ENCODE peak calls at places on chromosome 13, in six cellular contexts. One of them, this sample, is unnamed.

GRCh38 chr13:100214886-100215285 is 126.0 kb downstream of the PCCA start:
- DNase-seq in coronary artery: no peak
- DNase-seq in foreskin keratinocyte: peak; percentile 54
- DNase-seq in esophagus squamous epithelium: no peak
- DNase-seq in SJSA1: peak; percentile 72
- DNase-seq in effector memory CD4-positive, alpha-beta T cell: no peak
- DNase-seq in this sample: no peak

GRCh38 chr13:78192721-78193120 is 274.1 kb upstream of the EDNRB start:
- DNase-seq in coronary artery: no peak
- DNase-seq in foreskin keratinocyte: peak; percentile 0
- DNase-seq in effector memory CD4-positive, alpha-beta T cell: no peak
- DNase-seq in esophagus squamous epithelium: no peak
- DNase-seq in SJSA1: no peak
- DNase-seq in this sample: no peak

GRCh38 chr13:92972751-92973150 is 253.9 kb upstream of the GPC6 start:
- DNase-seq in foreskin keratinocyte: no peak
- DNase-seq in coronary artery: no peak
- DNase-seq in effector memory CD4-positive, alpha-beta T cell: no peak
- DNase-seq in SJSA1: no peak
- DNase-seq in esophagus squamous epithelium: no peak
- DNase-seq in this sample: no peak

GRCh38 chr13:93473441-93474270 is 247.0 kb downstream of the GPC6 start:
- DNase-seq in coronary artery: no peak
- DNase-seq in effector memory CD4-positive, alpha-beta T cell: no peak
- DNase-seq in foreskin keratinocyte: no peak
- DNase-seq in esophagus squamous epithelium: no peak
- DNase-seq in SJSA1: no peak
- DNase-seq in this sample: no peak

GRCh38 chr13:49295231-49295630 is 47.5 kb downstream of the CDADC1 start:
- DNase-seq in SJSA1: no peak
- DNase-seq in foreskin keratinocyte: no peak
- DNase-seq in coronary artery: no peak
- DNase-seq in effector memory CD4-positive, alpha-beta T cell: no peak
- DNase-seq in esophagus squamous epithelium: no peak
- DNase-seq in this sample: no peak

GRCh38 chr13:49781791-49782190 is 10.7 kb downstream of the KPNA3 start:
- DNase-seq in esophagus squamous epithelium: no peak
- DNase-seq in coronary artery: no peak
- DNase-seq in SJSA1: no peak
- DNase-seq in effector memory CD4-positive, alpha-beta T cell: no peak
- DNase-seq in foreskin keratinocyte: no peak
- DNase-seq in this sample: no peak

GRCh38 chr13:74061939-74062595 is 72.1 kb downstream of the KLF12 start:
- DNase-seq in esophagus squamous epithelium: no peak
- DNase-seq in coronary artery: no peak
- DNase-seq in SJSA1: no peak
- DNase-seq in foreskin keratinocyte: no peak
- DNase-seq in effector memory CD4-positive, alpha-beta T cell: no peak
- DNase-seq in this sample: no peak

GRCh38 chr13:21420706-21421105 is 38.4 kb downstream of the ZDHHC20 start:
- DNase-seq in esophagus squamous epithelium: no peak
- DNase-seq in SJSA1: no peak
- DNase-seq in foreskin keratinocyte: no peak
- DNase-seq in coronary artery: no peak
- DNase-seq in effector memory CD4-positive, alpha-beta T cell: no peak
- DNase-seq in this sample: no peak

GRCh38 chr13:40793339-40793738 is 3.9 kb downstream of the SLC25A15 start:
- DNase-seq in foreskin keratinocyte: no peak
- DNase-seq in esophagus squamous epithelium: no peak
- DNase-seq in effector memory CD4-positive, alpha-beta T cell: no peak
- DNase-seq in coronary artery: no peak
- DNase-seq in SJSA1: no peak
- DNase-seq in this sample: no peak

GRCh38 chr13:63425131-63425530 is 2009.5 kb upstream of the PCDH20 start:
- DNase-seq in esophagus squamous epithelium: no peak
- DNase-seq in foreskin keratinocyte: no peak
- DNase-seq in SJSA1: no peak
- DNase-seq in coronary artery: no peak
- DNase-seq in effector memory CD4-positive, alpha-beta T cell: no peak
- DNase-seq in this sample: no peak

GRCh38 chr13:65307056-65307455 is 1923.1 kb downstream of the PCDH9 start:
- DNase-seq in foreskin keratinocyte: no peak
- DNase-seq in effector memory CD4-positive, alpha-beta T cell: no peak
- DNase-seq in coronary artery: no peak
- DNase-seq in esophagus squamous epithelium: no peak
- DNase-seq in SJSA1: no peak
- DNase-seq in this sample: no peak
- H3K27ac ChIP-seq in foreskin keratinocyte: no peak overlapping the region
- H3K27ac ChIP-seq in effector memory CD4-positive, alpha-beta T cell: no peak overlapping the region
- H3K27ac ChIP-seq in coronary artery: no peak overlapping the region
- H3K27ac ChIP-seq in esophagus squamous epithelium: no peak overlapping the region
- H3K27ac ChIP-seq in SJSA1: no peak overlapping the region
- H3K27ac ChIP-seq in this sample: no peak overlapping the region

GRCh38 chr13:29908917-29909755 is 58.7 kb upstream of the UBL3 start:
- DNase-seq in foreskin keratinocyte: no peak
- DNase-seq in esophagus squamous epithelium: no peak
- DNase-seq in effector memory CD4-positive, alpha-beta T cell: no peak
- DNase-seq in SJSA1: no peak
- DNase-seq in coronary artery: no peak
- DNase-seq in this sample: no peak

GRCh38 chr13:29914591-29914990 is 64.2 kb upstream of the UBL3 start:
- DNase-seq in SJSA1: no peak
- DNase-seq in esophagus squamous epithelium: no peak
- DNase-seq in foreskin keratinocyte: no peak
- DNase-seq in effector memory CD4-positive, alpha-beta T cell: no peak
- DNase-seq in coronary artery: no peak
- DNase-seq in this sample: no peak

GRCh38 chr13:29908411-29908810 is 58.0 kb upstream of the UBL3 start:
- DNase-seq in effector memory CD4-positive, alpha-beta T cell: no peak
- DNase-seq in SJSA1: peak; percentile 49
- DNase-seq in coronary artery: no peak
- DNase-seq in esophagus squamous epithelium: no peak
- DNase-seq in foreskin keratinocyte: no peak
- DNase-seq in this sample: no peak

GRCh38 chr13:29909975-29910674 is 59.7 kb upstream of the UBL3 start:
- DNase-seq in esophagus squamous epithelium: no peak
- DNase-seq in effector memory CD4-positive, alpha-beta T cell: no peak
- DNase-seq in foreskin keratinocyte: peak; percentile 68
- DNase-seq in SJSA1: no peak
- DNase-seq in coronary artery: no peak
- DNase-seq in this sample: no peak

DNA sequence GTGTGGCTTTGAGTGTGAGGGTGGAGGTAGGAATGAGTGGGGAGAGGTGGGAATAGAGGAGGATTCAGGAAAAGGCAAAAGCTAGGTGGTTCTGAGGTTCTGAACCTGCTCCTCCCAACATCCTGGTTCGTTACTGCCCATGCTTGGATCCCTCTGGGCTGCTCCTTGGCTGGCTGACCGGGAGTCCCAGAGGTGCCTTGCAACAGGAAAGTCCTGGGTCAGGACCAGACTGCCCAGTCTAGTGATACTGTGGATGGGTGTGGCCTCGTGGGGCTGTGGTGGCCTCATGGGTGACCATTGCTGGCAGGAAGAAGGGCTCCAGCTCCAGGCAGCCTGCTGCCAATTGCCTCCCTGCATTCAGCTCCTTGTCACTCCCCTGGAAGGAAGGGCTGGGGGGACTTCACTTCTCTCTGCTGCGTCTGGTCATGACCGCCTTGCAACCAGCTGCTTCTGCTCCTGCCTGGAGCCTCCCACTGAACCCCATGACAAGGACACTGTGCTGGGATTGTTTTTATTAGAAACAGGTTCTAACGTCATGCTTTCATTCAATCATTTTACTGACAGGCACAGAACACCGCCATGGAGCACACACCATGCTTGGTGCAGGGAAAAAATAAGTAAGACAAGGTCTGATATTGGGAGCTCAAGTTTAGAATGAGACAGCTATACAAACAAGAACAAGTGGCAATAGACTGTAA is 61.5 kb upstream of the UBL3 start:
- DNase-seq in esophagus squamous epithelium: no peak
- DNase-seq in coronary artery: no peak
- DNase-seq in foreskin keratinocyte: no peak
- DNase-seq in effector memory CD4-positive, alpha-beta T cell: no peak
- DNase-seq in SJSA1: no peak
- DNase-seq in this sample: no peak
- H3K27ac ChIP-seq in esophagus squamous epithelium: no peak overlapping the region
- H3K27ac ChIP-seq in coronary artery: no peak overlapping the region
- H3K27ac ChIP-seq in foreskin keratinocyte: no peak overlapping the region
- H3K27ac ChIP-seq in effector memory CD4-positive, alpha-beta T cell: no peak overlapping the region
- H3K27ac ChIP-seq in SJSA1: no peak overlapping the region
- H3K27ac ChIP-seq in this sample: no peak overlapping the region

DNA sequence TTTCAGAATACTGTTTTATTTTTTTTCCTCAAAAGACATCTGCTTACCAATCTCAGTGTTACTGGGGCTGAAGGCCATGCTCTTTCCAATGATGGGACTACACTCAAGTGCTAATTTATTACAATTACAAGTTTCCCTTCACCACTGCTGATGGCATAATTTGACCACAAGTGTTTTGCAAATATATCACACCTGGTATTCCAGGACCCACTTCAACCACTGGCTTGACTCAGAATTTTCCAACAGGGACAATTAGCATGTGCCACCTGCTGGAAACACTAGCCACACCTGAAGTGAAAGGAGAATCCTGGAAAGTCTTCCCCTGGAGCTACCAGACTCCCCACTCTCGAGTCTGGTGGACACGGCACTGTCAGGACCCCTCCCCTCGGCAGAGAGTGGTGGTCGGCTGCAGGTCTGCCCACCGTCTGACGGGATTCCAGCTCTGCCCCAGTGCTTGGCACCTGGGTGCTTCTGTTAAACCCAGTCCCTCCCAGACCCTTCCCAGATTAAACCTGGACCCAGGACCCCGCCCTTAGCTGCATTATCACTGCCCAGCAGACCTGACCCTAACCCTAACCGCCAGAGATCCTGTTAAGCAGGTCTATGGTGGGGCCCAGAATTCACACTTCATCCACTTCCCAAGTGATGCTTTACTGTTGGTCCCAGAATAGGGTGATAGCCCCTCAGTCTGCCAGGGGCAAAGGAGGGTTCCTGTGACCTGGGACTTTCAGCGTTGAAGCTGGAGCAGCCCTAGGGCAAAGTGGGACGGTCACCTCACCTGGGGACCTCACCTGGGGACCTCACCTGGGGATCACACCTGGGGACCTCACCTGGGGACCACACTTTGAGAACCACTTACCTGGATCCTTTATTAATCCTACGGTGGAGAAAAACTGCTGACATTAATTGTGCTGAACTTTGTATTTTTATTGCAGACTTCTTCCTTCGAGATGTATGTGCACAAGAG is 17.6 kb upstream of the RASA3 start:
- DNase-seq in esophagus squamous epithelium: no peak
- DNase-seq in effector memory CD4-positive, alpha-beta T cell: no peak
- DNase-seq in coronary artery: peak; percentile 54
- DNase-seq in SJSA1: no peak
- DNase-seq in foreskin keratinocyte: no peak
- DNase-seq in this sample: no peak
- H3K27ac ChIP-seq in esophagus squamous epithelium: no peak overlapping the region
- H3K27ac ChIP-seq in effector memory CD4-positive, alpha-beta T cell: peak overlapping the region; percentile 88
- H3K27ac ChIP-seq in coronary artery: no peak overlapping the region
- H3K27ac ChIP-seq in SJSA1: no peak overlapping the region
- H3K27ac ChIP-seq in foreskin keratinocyte: no peak overlapping the region
- H3K27ac ChIP-seq in this sample: no peak overlapping the region

DNA sequence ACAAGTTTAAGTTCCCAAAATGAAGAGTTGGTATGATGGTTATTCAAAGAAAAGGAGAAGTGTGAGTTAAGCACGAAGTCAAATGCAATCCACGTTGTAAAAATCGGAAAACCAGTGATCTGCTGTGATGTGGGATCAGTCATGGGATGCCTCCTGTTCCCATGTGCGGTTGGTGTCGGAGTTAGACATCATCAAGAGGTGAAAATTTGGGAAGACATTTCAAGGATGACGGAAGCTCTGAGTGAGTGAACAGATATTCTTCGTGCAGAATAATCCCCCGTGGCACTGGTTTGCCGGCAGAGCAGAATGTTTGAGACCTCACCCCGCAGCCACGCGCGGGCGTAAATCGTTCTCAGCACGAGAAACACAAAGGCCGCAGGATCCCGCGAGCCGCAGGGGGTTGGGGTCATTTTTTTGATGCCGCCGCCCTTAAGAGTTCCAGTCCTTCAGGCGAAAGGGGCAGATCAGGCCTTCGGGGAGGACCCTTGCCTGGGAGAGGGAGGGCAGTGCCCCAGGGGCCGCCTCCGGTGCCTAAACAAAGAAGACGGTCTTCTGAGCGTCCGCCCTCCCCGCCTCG is 13.7 kb upstream of the SOX1 start:
- DNase-seq in esophagus squamous epithelium: no peak
- DNase-seq in coronary artery: no peak
- DNase-seq in SJSA1: peak; percentile 42
- DNase-seq in effector memory CD4-positive, alpha-beta T cell: no peak
- DNase-seq in foreskin keratinocyte: no peak
- DNase-seq in this sample: no peak
- H3K27ac ChIP-seq in esophagus squamous epithelium: no peak overlapping the region
- H3K27ac ChIP-seq in coronary artery: no peak overlapping the region
- H3K27ac ChIP-seq in SJSA1: no peak overlapping the region
- H3K27ac ChIP-seq in effector memory CD4-positive, alpha-beta T cell: no peak overlapping the region
- H3K27ac ChIP-seq in foreskin keratinocyte: no peak overlapping the region
- H3K27ac ChIP-seq in this sample: no peak overlapping the region

GRCh38 chr13:36298535-36299068 is 988 bp upstream of the CCDC169 start:
- DNase-seq in coronary artery: no peak
- DNase-seq in SJSA1: peak; percentile 79
- DNase-seq in effector memory CD4-positive, alpha-beta T cell: no peak
- DNase-seq in foreskin keratinocyte: no peak
- DNase-seq in esophagus squamous epithelium: no peak
- DNase-seq in this sample: no peak
- H3K27ac ChIP-seq in coronary artery: no peak overlapping the region
- H3K27ac ChIP-seq in SJSA1: peak overlapping the region; percentile 97
- H3K27ac ChIP-seq in effector memory CD4-positive, alpha-beta T cell: no peak overlapping the region
- H3K27ac ChIP-seq in foreskin keratinocyte: no peak overlapping the region
- H3K27ac ChIP-seq in esophagus squamous epithelium: no peak overlapping the region
- H3K27ac ChIP-seq in this sample: no peak overlapping the region

DNA sequence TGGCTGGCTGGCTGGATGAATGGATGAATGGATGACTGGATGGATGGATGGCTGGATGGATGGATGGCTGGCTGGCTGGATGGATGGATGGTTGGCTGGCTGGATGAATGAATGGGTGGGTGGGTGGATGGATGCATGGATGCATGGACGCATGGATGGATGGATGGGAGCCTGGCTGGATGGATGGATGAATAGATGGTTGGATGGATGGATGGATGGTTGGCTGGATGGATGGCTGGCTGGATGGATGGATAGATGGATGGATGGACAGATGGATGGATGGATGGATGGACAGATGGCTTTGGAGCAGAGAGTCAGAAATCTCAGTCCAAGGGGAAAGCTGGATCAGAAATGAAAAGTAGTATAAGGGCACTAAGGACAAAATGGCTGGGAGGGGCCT is 106.4 kb upstream of the SERP2 start:
- DNase-seq in foreskin keratinocyte: no peak
- DNase-seq in effector memory CD4-positive, alpha-beta T cell: no peak
- DNase-seq in coronary artery: no peak
- DNase-seq in SJSA1: no peak
- DNase-seq in esophagus squamous epithelium: no peak
- DNase-seq in this sample: no peak
- H3K27ac ChIP-seq in foreskin keratinocyte: peak overlapping the region; percentile 91
- H3K27ac ChIP-seq in effector memory CD4-positive, alpha-beta T cell: no peak overlapping the region
- H3K27ac ChIP-seq in coronary artery: peak overlapping the region; percentile 79
- H3K27ac ChIP-seq in SJSA1: peak overlapping the region; percentile 66
- H3K27ac ChIP-seq in esophagus squamous epithelium: peak overlapping the region; percentile 15
- H3K27ac ChIP-seq in this sample: peak overlapping the region; percentile 55

GRCh38 chr13:46178821-46179220 is 3.2 kb downstream of the LCP1 start:
- DNase-seq in SJSA1: no peak
- DNase-seq in foreskin keratinocyte: no peak
- DNase-seq in esophagus squamous epithelium: no peak
- DNase-seq in coronary artery: no peak
- DNase-seq in effector memory CD4-positive, alpha-beta T cell: no peak
- DNase-seq in this sample: no peak
- H3K27ac ChIP-seq in SJSA1: no peak overlapping the region
- H3K27ac ChIP-seq in foreskin keratinocyte: no peak overlapping the region
- H3K27ac ChIP-seq in esophagus squamous epithelium: peak overlapping the region; percentile 37
- H3K27ac ChIP-seq in coronary artery: no peak overlapping the region
- H3K27ac ChIP-seq in effector memory CD4-positive, alpha-beta T cell: peak overlapping the region; percentile 77
- H3K27ac ChIP-seq in this sample: no peak overlapping the region

This sample was measured in thoracic aorta.